ENCODE peak calls at places on chromosomes 13 and 19, in five cellular contexts. C is spleen; W is cardiac muscle cell; B is Caco-2; H is CD8-positive, alpha-beta T cell. N is an unnamed sample.

GRCh38 chr13:36297259-36297599 is 385 bp downstream of the CCDC169 start:
- DNase-seq in B (no peak), C (no peak), W (no peak), H (no peak), N (peak)

GRCh38 chr13:79686441-79686840 is 205.5 kb downstream of the NDFIP2 start:
- DNase-seq in W (no peak), C (no peak), B (no peak), H (no peak), N (no peak)

GRCh38 chr13:44575741-44576395 is at the start of gene TSC22D1:
- DNase-seq in W (peak), H (peak), B (no peak), C (peak), N (peak)

GRCh38 chr13:27830010-27830409 is 37.7 kb downstream of the GSX1 start:
- DNase-seq in H (peak), W (peak), C (peak), B (peak), N (peak)

GRCh38 chr13:82370306-82370705 is 1512.0 kb downstream of the SLITRK1 start:
- DNase-seq in B (no peak), H (no peak), W (no peak), C (no peak), N (no peak)

GRCh38 chr13:20654156-20654555 is 49.3 kb upstream of the IL17D start:
- DNase-seq in H (no peak), W (no peak), B (no peak), C (no peak), N (peak)

GRCh38 chr19:29943615-29944014 is 1.6 kb downstream of the URI1 start:
- DNase-seq in H (no peak), W (no peak), C (no peak), B (no peak), N (no peak)

GRCh38 chr13:26529441-26529840 is 28.0 kb upstream of the WASF3 start:
- DNase-seq in B (peak), H (peak), C (no peak), W (peak), N (no peak)

GRCh38 chr13:35388456-35388855 is 88.0 kb downstream of the MAB21L1 start:
- DNase-seq in W (no peak), B (no peak), C (no peak), H (no peak), N (no peak)

GRCh38 chr19:51029718-51030117 is 3.3 kb upstream of the KLK11 start:
- DNase-seq in W (no peak), B (no peak), C (no peak), H (no peak), N (peak)

GRCh38 chr13:74068471-74068870 is 65.7 kb downstream of the KLF12 start:
- DNase-seq in W (no peak), C (no peak), B (no peak), H (no peak), N (no peak)

GRCh38 chr19:7540761-7541480 is 5.4 kb downstream of the PNPLA6 start:
- DNase-seq in C (no peak), W (peak), B (no peak), H (no peak), N (peak)

GRCh38 chr13:69474286-69474685 is 633.3 kb upstream of the ATXN8OS start:
- DNase-seq in W (no peak), H (no peak), B (no peak), C (no peak), N (no peak)

GRCh38 chr19:54257116-54257480 is at the start of gene LILRB5:
- DNase-seq in C (no peak), W (no peak), H (no peak), B (no peak), N (no peak)
- H3K4me3 ChIP-seq in C (peak), W (no peak), H (no peak), B (no peak), N (no peak)

DNA sequence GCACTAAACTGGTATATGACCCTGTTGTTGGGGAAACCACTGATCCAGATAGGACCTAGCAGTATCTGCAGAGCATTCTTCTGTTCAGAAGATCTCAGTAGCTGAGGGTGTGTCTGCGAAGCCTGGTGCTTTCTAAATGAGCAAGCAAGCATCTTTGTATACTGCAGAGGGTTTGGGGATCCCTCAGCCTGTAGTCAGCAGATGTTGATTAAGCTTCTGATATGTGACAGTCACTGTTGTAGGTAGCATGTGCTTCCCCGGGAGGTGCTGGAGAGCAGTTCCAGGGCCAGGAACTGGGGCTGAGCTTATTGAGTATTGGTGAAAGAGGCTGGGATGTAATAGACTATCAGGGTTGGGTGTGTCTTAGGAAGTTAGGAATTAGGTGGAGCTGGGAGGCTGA is 1.5 kb downstream of the SCAF1 start:
- DNase-seq in H (no peak), C (no peak), B (no peak), W (no peak), N (no peak)
- H3K4me3 ChIP-seq in H (no peak), C (no peak), B (peak), W (no peak), N (peak)

DNA sequence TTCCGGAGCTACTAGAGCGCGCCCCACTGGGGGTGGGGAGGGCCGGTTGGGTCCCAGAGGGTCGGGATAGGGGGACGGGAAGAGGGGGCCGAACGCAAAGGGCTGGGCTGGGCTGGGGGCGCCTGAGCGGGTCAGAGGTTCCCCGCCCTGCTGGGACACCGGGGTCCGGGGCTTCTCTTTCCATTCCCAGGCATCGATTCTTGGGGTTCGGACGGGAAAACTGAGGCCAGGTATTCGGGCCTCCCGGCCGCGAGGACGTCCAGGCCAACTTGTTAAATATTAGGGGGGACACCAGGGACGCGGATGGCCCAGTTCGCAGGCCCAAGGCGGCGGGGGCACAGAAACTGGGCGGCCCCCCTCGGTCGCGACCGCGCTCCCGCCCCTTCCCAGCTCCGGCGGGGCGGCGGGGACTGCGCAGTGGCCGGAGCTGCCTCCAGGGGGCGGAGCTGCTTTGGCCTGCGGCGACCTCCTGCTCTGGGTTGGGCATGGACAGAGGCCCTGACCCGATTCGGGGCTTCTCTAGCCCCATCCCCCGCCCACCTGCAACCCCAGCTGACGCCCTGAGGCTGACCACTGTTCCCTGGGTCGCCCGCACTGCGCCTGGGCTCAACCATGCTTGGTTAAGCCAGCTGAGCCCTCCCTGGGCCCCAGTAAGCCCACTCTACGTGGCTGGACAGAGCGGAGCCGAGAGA is 1.2 kb upstream of the KLF16 start:
- DNase-seq in H (peak), B (peak), W (peak), C (peak), N (peak)
- H3K4me3 ChIP-seq in H (peak), B (peak), W (peak), C (peak), N (peak)

GRCh38 chr13:40477623-40478608 is 188.5 kb downstream of the FOXO1 start:
- DNase-seq in C (no peak), H (no peak), B (no peak), W (peak), N (no peak)
- H3K4me3 ChIP-seq in C (no peak), H (no peak), B (no peak), W (no peak), N (no peak)

DNA sequence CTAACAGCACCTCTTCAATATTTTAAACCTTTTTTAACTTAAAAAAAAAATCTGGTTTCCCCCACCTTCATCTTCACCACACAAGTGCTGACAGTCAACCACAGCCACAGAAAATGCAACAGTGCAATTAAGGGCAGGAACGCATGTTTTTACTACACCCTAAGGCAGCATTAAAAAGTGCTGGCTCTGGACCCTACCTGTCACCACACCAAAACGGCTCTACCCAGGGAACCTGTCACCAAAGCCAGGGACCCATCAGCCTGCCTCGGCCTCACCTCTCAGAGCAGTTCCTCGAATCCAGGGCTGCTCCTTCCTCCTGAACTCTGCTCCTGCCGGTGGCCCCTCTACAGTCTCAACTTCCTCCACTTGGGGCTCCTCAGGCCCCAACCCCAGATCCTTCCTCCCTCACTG is 22.5 kb upstream of the SLC35E1 start:
- DNase-seq in B (no peak), C (no peak), W (no peak), H (peak), N (peak)
- H3K4me3 ChIP-seq in B (no peak), C (no peak), W (no peak), H (peak), N (no peak)